ENCODE peak calls at places on chromosome 1, in nine cellular contexts. M is endothelial cell of umbilical vein, B is thyroid gland, Z is GM23248, Q is endodermal cell, A is heart left ventricle, N is AG04450, X is SJSA1, D is aorta. O is an unnamed sample.

GRCh38 chr1:177256153-177256814 is 85.5 kb downstream of the BRINP2 start:
- DNase-seq in M (peak; percentile 53), B (peak; percentile 42), Z (peak; percentile 89), Q (peak; percentile 91), A (peak; percentile 64), N (peak; percentile 42), X (peak; percentile 79), D (peak; percentile 71), O (peak; percentile 72)

GRCh38 chr1:67647036-67647798 is 37.8 kb upstream of the GADD45A start:
- DNase-seq in M (peak; percentile 30), B (peak; percentile 26), Z (peak; percentile 19), Q (no peak), A (peak; percentile 33), N (no peak), X (no peak), D (no peak), O (no peak)

GRCh38 chr1:166017395-166017794 is 149.4 kb downstream of the FAM78B start:
- DNase-seq in M (no peak), B (no peak), Z (no peak), Q (peak; percentile 80), A (no peak), N (no peak), X (no peak), D (no peak), O (no peak)

GRCh38 chr1:19369396-19370090 is 57.4 kb downstream of the SLC66A1 start:
- DNase-seq in M (no peak), B (no peak), Z (no peak), Q (no peak), A (no peak), N (no peak), X (no peak), D (no peak), O (peak; percentile 47)

GRCh38 chr1:86616871-86617270 is 70.0 kb downstream of the CLCA4 start:
- DNase-seq in M (no peak), B (no peak), Z (no peak), Q (no peak), A (no peak), N (no peak), X (no peak), D (no peak), O (no peak)

GRCh38 chr1:65020774-65021173 is 54.4 kb upstream of the JAK1 start:
- DNase-seq in M (peak; percentile 14), B (no peak), Z (peak; percentile 33), Q (no peak), A (no peak), N (no peak), X (no peak), D (no peak), O (no peak)

GRCh38 chr1:13965770-13966398 is 265.9 kb downstream of the PRDM2 start:
- DNase-seq in M (no peak), B (peak; percentile 78), Z (peak; percentile 74), Q (peak; percentile 88), A (peak; percentile 54), N (no peak), X (no peak), D (no peak), O (peak; percentile 44)

GRCh38 chr1:12541274-12542137 is 76.5 kb downstream of the DHRS3 start:
- DNase-seq in M (peak; percentile 31), B (no peak), Z (peak; percentile 33), Q (peak; percentile 58), A (peak; percentile 71), N (no peak), X (no peak), D (peak; percentile 79), O (no peak)

GRCh38 chr1:47713960-47714359 is 276.1 kb downstream of the FOXD2 start:
- DNase-seq in M (no peak), B (no peak), Z (no peak), Q (no peak), A (no peak), N (no peak), X (no peak), D (no peak), O (no peak)

GRCh38 chr1:47714368-47714767 is 276.5 kb downstream of the FOXD2 start:
- DNase-seq in M (no peak), B (no peak), Z (no peak), Q (no peak), A (no peak), N (no peak), X (no peak), D (no peak), O (no peak)

GRCh38 chr1:47711848-47712492 is 274.1 kb downstream of the FOXD2 start:
- DNase-seq in M (no peak), B (no peak), Z (no peak), Q (peak; percentile 31), A (no peak), N (no peak), X (no peak), D (no peak), O (no peak)

GRCh38 chr1:47712596-47713299 is 274.9 kb downstream of the FOXD2 start:
- DNase-seq in M (no peak), B (no peak), Z (no peak), Q (peak; percentile 29), A (no peak), N (no peak), X (no peak), D (no peak), O (no peak)

DNA sequence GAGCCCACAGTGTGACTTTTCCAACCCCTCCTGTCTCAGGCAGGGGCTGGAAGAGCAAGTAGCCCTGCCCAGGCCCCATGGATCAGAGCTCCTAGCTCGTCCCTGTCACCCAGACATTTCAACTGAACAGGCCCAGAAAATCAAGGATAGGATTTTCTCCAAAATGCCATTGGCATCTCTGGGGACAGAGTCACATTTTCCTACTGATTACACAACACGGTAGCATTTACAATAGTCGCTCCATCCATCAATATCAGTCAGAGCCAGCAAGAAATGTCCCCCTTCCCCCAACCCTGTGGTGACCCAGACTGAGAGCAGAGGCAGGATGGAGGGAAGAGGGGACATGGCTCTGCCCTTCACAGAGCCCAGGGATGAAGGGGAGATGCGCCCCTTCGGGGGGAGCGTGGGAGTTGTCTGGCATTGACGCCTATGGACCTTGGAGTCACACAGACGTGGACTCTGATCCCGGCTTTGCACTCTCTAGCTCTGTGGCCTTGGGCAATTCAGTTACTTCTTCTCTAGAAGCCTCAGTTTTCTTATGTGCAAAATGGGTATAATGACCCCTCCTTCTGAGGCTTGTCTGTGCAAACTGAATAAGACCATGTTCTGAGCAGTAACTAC is 275.6 kb downstream of the FOXD2 start:
- DNase-seq in M (no peak), B (no peak), Z (no peak), Q (peak; percentile 23), A (no peak), N (no peak), X (no peak), D (no peak), O (no peak)
- H3K27me3 ChIP-seq in M (peaks cover 59% of the 10 kb centered on the region), B (peaks cover 35% of the 10 kb centered on the region), Z (peaks cover 75% of the 10 kb centered on the region), Q (peaks cover 97% of the 10 kb centered on the region), A (peaks cover 88% of the 10 kb centered on the region), N (peaks cover 51% of the 10 kb centered on the region), X (no peaks in the 10 kb centered on the region), D (no peaks in the 10 kb centered on the region), O (no peaks in the 10 kb centered on the region)

GRCh38 chr1:235557495-235557894 is 53.2 kb upstream of the B3GALNT2 start:
- DNase-seq in M (no peak), B (no peak), Z (no peak), Q (peak; percentile 85), A (no peak), N (no peak), X (no peak), D (no peak), O (no peak)

GRCh38 chr1:235553063-235553675 is 48.9 kb upstream of the B3GALNT2 start:
- DNase-seq in M (no peak), B (no peak), Z (no peak), Q (no peak), A (no peak), N (no peak), X (no peak), D (no peak), O (no peak)

GRCh38 chr1:235549361-235550139 is 45.3 kb upstream of the B3GALNT2 start:
- DNase-seq in M (no peak), B (no peak), Z (no peak), Q (no peak), A (no peak), N (no peak), X (no peak), D (no peak), O (no peak)

GRCh38 chr1:235556807-235557206 is 52.6 kb upstream of the B3GALNT2 start:
- DNase-seq in M (no peak), B (no peak), Z (no peak), Q (no peak), A (no peak), N (no peak), X (no peak), D (no peak), O (no peak)

GRCh38 chr1:235552146-235552716 is 48.0 kb upstream of the B3GALNT2 start:
- DNase-seq in M (no peak), B (peak; percentile 94), Z (no peak), Q (no peak), A (peak; percentile 39), N (no peak), X (no peak), D (no peak), O (no peak)
- H3K27me3 ChIP-seq in M (no peaks in the 10 kb centered on the region), B (no peaks in the 10 kb centered on the region), Z (peaks cover 7% of the 10 kb centered on the region), Q (no peaks in the 10 kb centered on the region), A (no peaks in the 10 kb centered on the region), N (no peaks in the 10 kb centered on the region), X (no peaks in the 10 kb centered on the region), D (no peaks in the 10 kb centered on the region), O (no peaks in the 10 kb centered on the region)

GRCh38 chr1:36843906-36844610 is 190.3 kb downstream of the GRIK3 start:
- DNase-seq in M (no peak), B (no peak), Z (no peak), Q (no peak), A (no peak), N (no peak), X (no peak), D (no peak), O (no peak)

GRCh38 chr1:36843027-36843426 is 191.3 kb downstream of the GRIK3 start:
- DNase-seq in M (no peak), B (no peak), Z (no peak), Q (no peak), A (no peak), N (no peak), X (no peak), D (no peak), O (no peak)

GRCh38 chr1:36845802-36846201 is 188.5 kb downstream of the GRIK3 start:
- DNase-seq in M (no peak), B (no peak), Z (no peak), Q (no peak), A (no peak), N (no peak), X (no peak), D (no peak), O (no peak)

GRCh38 chr1:36839485-36839884 is 194.8 kb downstream of the GRIK3 start:
- DNase-seq in M (no peak), B (no peak), Z (no peak), Q (no peak), A (no peak), N (no peak), X (no peak), D (no peak), O (no peak)

GRCh38 chr1:36842448-36842847 is 191.9 kb downstream of the GRIK3 start:
- DNase-seq in M (no peak), B (no peak), Z (no peak), Q (no peak), A (no peak), N (no peak), X (no peak), D (peak; percentile 6), O (no peak)
- H3K27me3 ChIP-seq in M (no peaks in the 10 kb centered on the region), B (no peaks in the 10 kb centered on the region), Z (no peaks in the 10 kb centered on the region), Q (no peaks in the 10 kb centered on the region), A (peaks cover 9% of the 10 kb centered on the region), N (no peaks in the 10 kb centered on the region), X (peaks cover 1% of the 10 kb centered on the region), D (no peaks in the 10 kb centered on the region), O (peaks cover 3% of the 10 kb centered on the region)

DNA sequence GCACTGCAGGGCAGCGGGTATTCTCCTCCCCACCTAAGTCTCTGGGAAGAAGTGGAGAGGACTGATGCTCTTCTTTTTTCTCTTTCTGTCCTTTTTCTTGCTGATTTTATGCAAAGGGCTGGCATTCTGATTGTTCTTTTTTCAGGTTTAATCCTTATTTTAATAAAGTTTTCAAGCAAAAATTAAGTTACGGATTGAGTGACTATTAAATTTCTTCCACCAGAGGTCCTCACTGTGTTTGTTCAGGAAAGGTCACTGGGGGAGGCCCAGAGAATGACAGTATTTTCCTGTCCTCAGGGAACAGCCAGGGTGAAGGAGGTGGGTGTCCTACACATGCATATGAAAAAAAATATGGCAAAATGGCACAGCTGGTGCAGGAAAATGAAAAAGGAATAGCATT is 4.4 kb upstream of the ELF3 start:
- DNase-seq in M (peak; percentile 33), B (no peak), Z (peak; percentile 50), Q (peak; percentile 60), A (no peak), N (no peak), X (no peak), D (no peak), O (no peak)
- H3K27me3 ChIP-seq in M (no peaks in the 10 kb centered on the region), B (no peaks in the 10 kb centered on the region), Z (no peaks in the 10 kb centered on the region), Q (no peaks in the 10 kb centered on the region), A (no peaks in the 10 kb centered on the region), N (no peaks in the 10 kb centered on the region), X (no peaks in the 10 kb centered on the region), D (no peaks in the 10 kb centered on the region), O (no peaks in the 10 kb centered on the region)